ENCODE peak calls at places on chromosomes 2 and 18, in six cellular contexts. T, F, B, G, Q and M are unnamed samples.

GRCh38 chr2:59604143-59604542 is 949.3 kb downstream of the BCL11A start:
- DNase-seq in F (no peak), T (no peak), G (no peak), Q (no peak), B (no peak), M (no peak)

GRCh38 chr2:36339819-36340218 is 15.8 kb upstream of the CRIM1 start:
- DNase-seq in G (no peak), T (no peak), Q (peak; percentile 36), F (no peak), B (peak; percentile 36), M (peak; percentile 80)

GRCh38 chr2:67565761-67566160 is 168.6 kb downstream of the ETAA1 start:
- DNase-seq in G (peak; percentile 27), B (peak; percentile 73), F (no peak), T (no peak), Q (peak; percentile 25), M (no peak)

GRCh38 chr2:621303-622099 is 55.7 kb downstream of the TMEM18 start:
- DNase-seq in F (no peak), G (no peak), T (no peak), Q (no peak), B (no peak), M (no peak)

GRCh38 chr2:128308284-128308731 is 10.4 kb downstream of the HS6ST1 start:
- DNase-seq in Q (no peak), T (no peak), F (no peak), B (no peak), G (no peak), M (no peak)

GRCh38 chr2:164917296-164917903 is 37.9 kb downstream of the SLC38A11 start:
- DNase-seq in B (peak; percentile 40), Q (peak; percentile 51), G (peak; percentile 49), F (no peak), T (peak; percentile 40), M (peak; percentile 12)

GRCh38 chr2:173049732-173050314 is 25.8 kb upstream of the MAP3K20 start:
- DNase-seq in B (no peak), G (no peak), F (no peak), T (no peak), Q (peak; percentile 9), M (no peak)

GRCh38 chr2:232075080-232075479 is 113.6 kb downstream of the DIS3L2 start:
- DNase-seq in B (peak; percentile 68), G (no peak), Q (peak; percentile 17), T (no peak), F (no peak), M (no peak)

GRCh38 chr2:68425503-68425902 is 41.6 kb downstream of the FBXO48 start:
- DNase-seq in B (no peak), T (no peak), F (no peak), G (no peak), Q (no peak), M (no peak)

GRCh38 chr2:149799296-149799695 is 211.7 kb upstream of the MMADHC start:
- DNase-seq in Q (peak; percentile 44), T (no peak), B (peak; percentile 54), G (no peak), F (no peak), M (peak; percentile 52)

GRCh38 chr2:134727385-134727784 is 8.6 kb upstream of the TMEM163 start:
- DNase-seq in F (no peak), B (no peak), G (no peak), Q (peak; percentile 71), T (no peak), M (no peak)

GRCh38 chr2:98617149-98617548 is 8.8 kb downstream of the UNC50 start:
- DNase-seq in G (no peak), T (no peak), Q (no peak), F (no peak), B (no peak), M (no peak)

GRCh38 chr18:42047721-42048120 is 92.7 kb downstream of the PIK3C3 start:
- DNase-seq in G (no peak), B (peak; percentile 69), F (no peak), T (no peak), Q (peak; percentile 42), M (no peak)

GRCh38 chr18:43582120-43582519 is 304.8 kb upstream of the SYT4 start:
- DNase-seq in Q (no peak), T (no peak), B (no peak), F (no peak), G (peak; percentile 23), M (no peak)

GRCh38 chr2:225471039-225471438 is 71.5 kb downstream of the NYAP2 start:
- DNase-seq in T (no peak), B (no peak), Q (no peak), F (no peak), G (no peak), M (no peak)

GRCh38 chr18:27108842-27109241 is 76.3 kb downstream of the CHST9 start:
- DNase-seq in F (no peak), Q (no peak), T (no peak), B (no peak), G (no peak), M (no peak)

GRCh38 chr2:16613475-16613874 is 52.2 kb downstream of the CYRIA start:
- DNase-seq in G (no peak), T (no peak), F (no peak), Q (no peak), B (no peak), M (peak; percentile 14)

GRCh38 chr2:46097714-46098480 is 199.3 kb upstream of the EPAS1 start:
- DNase-seq in B (peak; percentile 96), F (no peak), T (peak; percentile 75), G (peak; percentile 89), Q (peak; percentile 99), M (no peak)

GRCh38 chr2:64440831-64441230 is 13.1 kb upstream of the LGALSL start:
- DNase-seq in G (no peak), B (no peak), T (no peak), F (no peak), Q (no peak), M (no peak)

GRCh38 chr2:130373808-130374365 is 18.0 kb downstream of the PTPN18 start:
- DNase-seq in T (no peak), Q (no peak), B (no peak), G (no peak), F (no peak), M (no peak)

GRCh38 chr2:208977582-208977981 is 446.3 kb upstream of the MAP2 start:
- DNase-seq in G (no peak), T (no peak), F (no peak), B (no peak), Q (no peak), M (no peak)

GRCh38 chr2:46963210-46963609 is 47.6 kb upstream of the MCFD2 start:
- DNase-seq in G (no peak), Q (peak; percentile 9), T (no peak), B (no peak), F (no peak), M (no peak)

GRCh38 chr2:144357623-144358400 is 162.1 kb downstream of the ZEB2 start:
- DNase-seq in B (peak; percentile 97), T (no peak), F (no peak), G (peak; percentile 20), Q (peak; percentile 98), M (no peak)

GRCh38 chr2:108412995-108413726 is 35.4 kb downstream of the SULT1C4 start:
- DNase-seq in B (peak; percentile 89), F (no peak), G (no peak), T (no peak), Q (peak; percentile 99), M (no peak)

GRCh38 chr2:132627542-132627941 is 42.5 kb downstream of the LYPD1 start:
- DNase-seq in B (no peak), T (no peak), F (no peak), G (no peak), Q (peak; percentile 73), M (no peak)

GRCh38 chr2:227577555-227577954 is 21.1 kb upstream of the SCYGR2 start:
- DNase-seq in G (no peak), F (no peak), Q (no peak), T (peak; percentile 43), B (no peak), M (no peak)

GRCh38 chr18:46260016-46260878 is 156.1 kb downstream of the HAUS1 start:
- DNase-seq in Q (peak; percentile 95), T (no peak), B (peak; percentile 84), F (no peak), G (no peak), M (no peak)